ENCODE peak calls at places on chromosomes 5 and 9, in four cellular contexts. One of them, this sample, is unnamed.

GRCh38 chr9:92384373-92384772 is 20.0 kb downstream of the OGN start:
- DNase-seq in upper lobe of right lung: no peak
- DNase-seq in right atrium auricular region: no peak
- DNase-seq in CD8-positive, alpha-beta T cell: no peak
- DNase-seq in this sample: no peak

GRCh38 chr5:138597660-138598400 is 22.6 kb upstream of the HSPA9 start:
- DNase-seq in upper lobe of right lung: no peak
- DNase-seq in right atrium auricular region: no peak
- DNase-seq in CD8-positive, alpha-beta T cell: no peak
- DNase-seq in this sample: no peak

GRCh38 chr9:18665947-18666346 is 192.0 kb downstream of the ADAMTSL1 start:
- DNase-seq in upper lobe of right lung: no peak
- DNase-seq in CD8-positive, alpha-beta T cell: no peak
- DNase-seq in right atrium auricular region: no peak
- DNase-seq in this sample: no peak

GRCh38 chr5:34047147-34047546 is 4.1 kb upstream of the C1QTNF3 start:
- DNase-seq in CD8-positive, alpha-beta T cell: no peak
- DNase-seq in upper lobe of right lung: no peak
- DNase-seq in right atrium auricular region: no peak
- DNase-seq in this sample: no peak

GRCh38 chr5:124492444-124493224 is 253.8 kb downstream of the ZNF608 start:
- DNase-seq in upper lobe of right lung: no peak
- DNase-seq in CD8-positive, alpha-beta T cell: no peak
- DNase-seq in right atrium auricular region: no peak
- DNase-seq in this sample: no peak

GRCh38 chr5:78647411-78647818 is 1.2 kb downstream of the LHFPL2 start:
- DNase-seq in right atrium auricular region: no peak
- DNase-seq in upper lobe of right lung: no peak
- DNase-seq in CD8-positive, alpha-beta T cell: no peak
- DNase-seq in this sample: no peak

GRCh38 chr5:40603378-40603777 is 76.3 kb upstream of the PTGER4 start:
- DNase-seq in CD8-positive, alpha-beta T cell: no peak
- DNase-seq in right atrium auricular region: no peak
- DNase-seq in upper lobe of right lung: no peak
- DNase-seq in this sample: no peak

GRCh38 chr5:10289353-10289752 is 18.3 kb downstream of the CMBL start:
- DNase-seq in upper lobe of right lung: no peak
- DNase-seq in right atrium auricular region: no peak
- DNase-seq in CD8-positive, alpha-beta T cell: no peak
- DNase-seq in this sample: no peak

GRCh38 chr5:88388476-88389170 is 120.0 kb upstream of the TMEM161B start:
- DNase-seq in right atrium auricular region: no peak
- DNase-seq in upper lobe of right lung: no peak
- DNase-seq in CD8-positive, alpha-beta T cell: no peak
- DNase-seq in this sample: peak; percentile 60

GRCh38 chr5:68793074-68793473 is 300.7 kb upstream of the SLC30A5 start:
- DNase-seq in right atrium auricular region: no peak
- DNase-seq in CD8-positive, alpha-beta T cell: no peak
- DNase-seq in upper lobe of right lung: no peak
- DNase-seq in this sample: no peak

GRCh38 chr9:110911659-110912473 is 126.4 kb downstream of the LPAR1 start:
- DNase-seq in right atrium auricular region: no peak
- DNase-seq in CD8-positive, alpha-beta T cell: no peak
- DNase-seq in upper lobe of right lung: no peak
- DNase-seq in this sample: no peak

GRCh38 chr9:133023117-133023890 is 7.5 kb upstream of the GTF3C5 start:
- DNase-seq in CD8-positive, alpha-beta T cell: peak; percentile 53
- DNase-seq in right atrium auricular region: no peak
- DNase-seq in upper lobe of right lung: no peak
- DNase-seq in this sample: no peak

GRCh38 chr5:177399903-177400868 is at the start of gene PFN3:
- DNase-seq in CD8-positive, alpha-beta T cell: no peak
- DNase-seq in upper lobe of right lung: no peak
- DNase-seq in right atrium auricular region: no peak
- DNase-seq in this sample: no peak

GRCh38 chr5:37054391-37054790 is 177.8 kb downstream of the NIPBL start:
- DNase-seq in right atrium auricular region: no peak
- DNase-seq in upper lobe of right lung: no peak
- DNase-seq in CD8-positive, alpha-beta T cell: no peak
- DNase-seq in this sample: no peak

GRCh38 chr5:150487199-150488061 is 20.5 kb upstream of the NDST1 start:
- DNase-seq in right atrium auricular region: no peak
- DNase-seq in upper lobe of right lung: no peak
- DNase-seq in CD8-positive, alpha-beta T cell: no peak
- DNase-seq in this sample: no peak

GRCh38 chr9:117461386-117461785 is 46.5 kb upstream of the ASTN2 start:
- DNase-seq in upper lobe of right lung: no peak
- DNase-seq in right atrium auricular region: no peak
- DNase-seq in CD8-positive, alpha-beta T cell: no peak
- DNase-seq in this sample: no peak

GRCh38 chr9:10396641-10397040 is 216.2 kb downstream of the PTPRD start:
- DNase-seq in right atrium auricular region: no peak
- DNase-seq in upper lobe of right lung: no peak
- DNase-seq in CD8-positive, alpha-beta T cell: no peak
- DNase-seq in this sample: no peak

GRCh38 chr5:43121565-43122484 is 1.1 kb downstream of the ZNF131 start:
- DNase-seq in right atrium auricular region: peak; percentile 64
- DNase-seq in upper lobe of right lung: no peak
- DNase-seq in CD8-positive, alpha-beta T cell: no peak
- DNase-seq in this sample: no peak

GRCh38 chr9:79858509-79858908 is 286.7 kb downstream of the TLE4 start:
- DNase-seq in CD8-positive, alpha-beta T cell: no peak
- DNase-seq in upper lobe of right lung: no peak
- DNase-seq in right atrium auricular region: no peak
- DNase-seq in this sample: no peak

GRCh38 chr9:122076773-122077172 is 16.3 kb downstream of the TTLL11 start:
- DNase-seq in right atrium auricular region: no peak
- DNase-seq in CD8-positive, alpha-beta T cell: no peak
- DNase-seq in upper lobe of right lung: no peak
- DNase-seq in this sample: no peak

GRCh38 chr5:142388696-142389095 is 63.9 kb upstream of the SPRY4 start:
- DNase-seq in right atrium auricular region: no peak
- DNase-seq in CD8-positive, alpha-beta T cell: no peak
- DNase-seq in upper lobe of right lung: no peak
- DNase-seq in this sample: no peak

GRCh38 chr9:81874926-81875325 is 53.3 kb upstream of the SPATA31D4 start:
- DNase-seq in right atrium auricular region: no peak
- DNase-seq in upper lobe of right lung: no peak
- DNase-seq in CD8-positive, alpha-beta T cell: no peak
- DNase-seq in this sample: no peak

GRCh38 chr5:96924016-96924443 is 11.8 kb upstream of the LNPEP start:
- DNase-seq in CD8-positive, alpha-beta T cell: peak; percentile 63
- DNase-seq in right atrium auricular region: no peak
- DNase-seq in upper lobe of right lung: no peak
- DNase-seq in this sample: no peak

GRCh38 chr9:132486706-132487350 is 76.8 kb downstream of the CFAP77 start:
- DNase-seq in upper lobe of right lung: no peak
- DNase-seq in right atrium auricular region: no peak
- DNase-seq in CD8-positive, alpha-beta T cell: peak; percentile 55
- DNase-seq in this sample: no peak

GRCh38 chr9:134825025-134825424 is 55.6 kb upstream of the FCN2 start:
- DNase-seq in CD8-positive, alpha-beta T cell: no peak
- DNase-seq in right atrium auricular region: no peak
- DNase-seq in upper lobe of right lung: no peak
- DNase-seq in this sample: no peak

GRCh38 chr9:93062364-93062763 is 3.9 kb downstream of the SUSD3 start:
- DNase-seq in right atrium auricular region: no peak
- DNase-seq in CD8-positive, alpha-beta T cell: no peak
- DNase-seq in upper lobe of right lung: no peak
- DNase-seq in this sample: no peak

DNA sequence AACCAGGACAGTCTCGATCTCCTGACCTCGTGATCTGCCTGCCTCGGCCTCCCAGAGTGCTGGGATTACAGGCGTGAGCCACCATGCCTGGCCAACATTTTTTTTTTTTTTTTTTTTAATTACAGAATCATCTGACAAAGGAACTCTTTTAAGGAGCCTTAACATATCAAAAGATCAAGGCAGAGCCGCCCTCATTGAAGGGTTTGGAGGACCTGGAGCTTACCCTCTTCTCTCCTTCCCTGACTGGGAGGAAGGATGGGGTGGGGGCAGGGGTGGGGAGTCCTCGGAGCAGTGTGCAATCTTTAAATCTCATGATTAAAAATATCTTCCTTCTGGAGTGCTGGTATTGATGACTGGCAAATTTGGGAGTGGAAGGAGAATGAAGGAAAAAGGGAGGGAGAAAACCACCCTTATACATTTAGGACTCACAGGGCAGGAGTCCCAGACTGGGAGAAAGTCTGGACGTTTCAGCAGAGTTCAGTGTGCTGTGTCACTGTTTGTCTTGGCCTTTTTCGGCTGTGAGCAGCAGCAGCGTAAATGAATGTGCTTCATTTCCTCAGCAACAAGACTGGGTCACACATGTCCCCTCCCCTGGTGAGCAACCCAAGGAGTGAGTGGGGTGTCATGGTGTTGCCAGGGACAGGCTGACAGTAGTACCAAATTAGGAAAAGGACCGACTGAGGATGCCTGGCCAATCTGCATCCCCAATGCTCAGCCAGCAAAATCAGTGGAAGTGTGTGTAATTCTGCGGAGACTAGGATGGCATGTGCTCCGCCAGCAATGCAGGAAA is 115.3 kb upstream of the BNC2 start:
- DNase-seq in right atrium auricular region: peak; percentile 84
- DNase-seq in upper lobe of right lung: no peak
- DNase-seq in CD8-positive, alpha-beta T cell: no peak
- DNase-seq in this sample: no peak
- H3K27ac ChIP-seq in right atrium auricular region: peak overlapping the region; percentile 35
- H3K27ac ChIP-seq in upper lobe of right lung: no peak overlapping the region
- H3K27ac ChIP-seq in CD8-positive, alpha-beta T cell: no peak overlapping the region
- H3K27ac ChIP-seq in this sample: no peak overlapping the region

DNA sequence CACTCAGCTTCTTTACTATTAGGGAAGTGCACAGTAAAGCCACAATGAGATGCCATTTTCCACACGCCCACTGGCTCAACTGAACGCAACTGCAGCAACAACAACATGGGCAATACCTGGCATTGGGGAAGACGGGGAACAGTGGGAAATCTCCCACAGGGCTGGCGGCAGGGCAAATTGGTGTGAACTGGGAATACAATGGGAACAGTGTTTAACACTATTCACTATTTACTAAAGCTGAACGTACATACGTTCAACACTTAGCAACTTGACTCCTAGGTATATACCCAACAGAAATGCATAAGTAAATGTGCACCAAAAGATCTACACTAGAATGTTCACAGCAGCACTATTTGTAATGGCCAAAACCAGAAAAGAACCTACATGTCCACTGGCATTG is 14.1 kb downstream of the ZER1 start:
- DNase-seq in upper lobe of right lung: no peak
- DNase-seq in CD8-positive, alpha-beta T cell: no peak
- DNase-seq in right atrium auricular region: no peak
- DNase-seq in this sample: no peak
- H3K9me3 ChIP-seq in upper lobe of right lung: no peaks in the 10 kb centered on the region
- H3K9me3 ChIP-seq in CD8-positive, alpha-beta T cell: no peaks in the 10 kb centered on the region
- H3K9me3 ChIP-seq in right atrium auricular region: no peaks in the 10 kb centered on the region
- H3K9me3 ChIP-seq in this sample: no peaks in the 10 kb centered on the region

DNA sequence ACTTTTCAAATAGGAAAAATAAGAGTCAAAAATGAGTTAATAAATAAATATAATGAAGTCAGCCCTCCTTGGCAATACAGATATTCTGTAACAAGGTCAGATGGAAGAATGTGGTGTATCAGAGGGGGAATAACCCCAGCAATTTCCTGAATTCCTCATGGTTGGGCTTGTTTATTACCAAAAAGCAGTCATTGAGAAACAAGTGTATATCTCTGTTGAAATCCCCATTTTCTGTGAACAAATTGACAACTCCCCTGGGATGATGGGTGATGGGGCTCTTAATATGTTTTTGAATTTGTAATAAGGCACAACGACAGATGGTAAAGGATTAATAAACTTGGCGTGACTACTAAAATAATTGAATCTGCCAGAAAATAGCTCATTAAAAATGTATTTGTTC is 34.1 kb downstream of the THBS4 start:
- DNase-seq in CD8-positive, alpha-beta T cell: no peak
- DNase-seq in upper lobe of right lung: no peak
- DNase-seq in right atrium auricular region: no peak
- DNase-seq in this sample: no peak
- H3K27ac ChIP-seq in CD8-positive, alpha-beta T cell: no peak overlapping the region
- H3K27ac ChIP-seq in upper lobe of right lung: peak overlapping the region; percentile 58
- H3K27ac ChIP-seq in right atrium auricular region: no peak overlapping the region
- H3K27ac ChIP-seq in this sample: no peak overlapping the region

DNA sequence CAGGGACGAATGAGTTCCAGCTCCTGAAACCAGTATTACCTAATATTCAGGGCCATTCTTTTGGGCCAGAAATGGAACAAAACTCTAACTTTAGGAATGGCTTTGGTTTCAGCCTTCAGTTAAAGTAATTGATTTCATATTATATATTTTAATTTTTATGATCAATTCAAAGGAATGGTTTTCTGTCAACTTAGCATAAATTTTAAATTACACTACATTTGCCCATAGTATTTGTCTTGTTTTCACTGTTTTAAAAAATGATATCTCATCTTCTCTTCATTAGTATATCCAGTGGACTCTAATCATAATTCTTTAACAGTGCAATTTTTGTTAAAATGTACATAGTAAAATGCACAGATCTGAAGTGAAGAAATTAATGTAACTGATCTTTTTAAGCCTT is 1.9 kb upstream of the PCDHB16 start:
- DNase-seq in upper lobe of right lung: no peak
- DNase-seq in right atrium auricular region: no peak
- DNase-seq in CD8-positive, alpha-beta T cell: no peak
- DNase-seq in this sample: no peak
- H3K9me3 ChIP-seq in upper lobe of right lung: peaks cover 7% of the 10 kb centered on the region
- H3K9me3 ChIP-seq in right atrium auricular region: peaks cover 59% of the 10 kb centered on the region
- H3K9me3 ChIP-seq in CD8-positive, alpha-beta T cell: no peaks in the 10 kb centered on the region
- H3K9me3 ChIP-seq in this sample: no peaks in the 10 kb centered on the region

GRCh38 chr9:90054810-90055209 is 450.0 kb downstream of the GADD45G start:
- DNase-seq in upper lobe of right lung: no peak
- DNase-seq in CD8-positive, alpha-beta T cell: no peak
- DNase-seq in right atrium auricular region: no peak
- DNase-seq in this sample: no peak

GRCh38 chr9:90057361-90057760 is 452.5 kb downstream of the GADD45G start:
- DNase-seq in CD8-positive, alpha-beta T cell: no peak
- DNase-seq in right atrium auricular region: no peak
- DNase-seq in upper lobe of right lung: no peak
- DNase-seq in this sample: no peak

GRCh38 chr9:90058364-90058763 is 453.6 kb downstream of the GADD45G start:
- DNase-seq in CD8-positive, alpha-beta T cell: no peak
- DNase-seq in right atrium auricular region: no peak
- DNase-seq in upper lobe of right lung: no peak
- DNase-seq in this sample: no peak

GRCh38 chr9:90053027-90053426 is 448.2 kb downstream of the GADD45G start:
- DNase-seq in CD8-positive, alpha-beta T cell: no peak
- DNase-seq in right atrium auricular region: no peak
- DNase-seq in upper lobe of right lung: no peak
- DNase-seq in this sample: peak; percentile 20

GRCh38 chr9:90055226-90055625 is 450.4 kb downstream of the GADD45G start:
- DNase-seq in right atrium auricular region: no peak
- DNase-seq in CD8-positive, alpha-beta T cell: no peak
- DNase-seq in upper lobe of right lung: no peak
- DNase-seq in this sample: no peak
- H3K27ac ChIP-seq in right atrium auricular region: no peak overlapping the region
- H3K27ac ChIP-seq in CD8-positive, alpha-beta T cell: no peak overlapping the region
- H3K27ac ChIP-seq in upper lobe of right lung: no peak overlapping the region
- H3K27ac ChIP-seq in this sample: no peak overlapping the region

GRCh38 chr9:69313175-69313574 is 11.8 kb upstream of the ENTREP1 start:
- DNase-seq in right atrium auricular region: no peak
- DNase-seq in CD8-positive, alpha-beta T cell: no peak
- DNase-seq in upper lobe of right lung: no peak
- DNase-seq in this sample: no peak

GRCh38 chr9:69303331-69303730 is 21.7 kb upstream of the ENTREP1 start:
- DNase-seq in upper lobe of right lung: no peak
- DNase-seq in right atrium auricular region: no peak
- DNase-seq in CD8-positive, alpha-beta T cell: no peak
- DNase-seq in this sample: no peak

GRCh38 chr9:69307446-69308216 is 17.4 kb upstream of the ENTREP1 start:
- DNase-seq in right atrium auricular region: no peak
- DNase-seq in upper lobe of right lung: no peak
- DNase-seq in CD8-positive, alpha-beta T cell: no peak
- DNase-seq in this sample: peak; percentile 85

GRCh38 chr9:69308217-69308931 is 16.6 kb upstream of the ENTREP1 start:
- DNase-seq in CD8-positive, alpha-beta T cell: no peak
- DNase-seq in upper lobe of right lung: no peak
- DNase-seq in right atrium auricular region: no peak
- DNase-seq in this sample: no peak
- H3K9me3 ChIP-seq in CD8-positive, alpha-beta T cell: no peaks in the 10 kb centered on the region
- H3K9me3 ChIP-seq in upper lobe of right lung: no peaks in the 10 kb centered on the region
- H3K9me3 ChIP-seq in right atrium auricular region: no peaks in the 10 kb centered on the region
- H3K9me3 ChIP-seq in this sample: peaks cover 5% of the 10 kb centered on the region

This sample was measured in iPS DF 6.9.